ENCODE peak calls at places on chromosomes 7 and 10, in six cellular contexts. G, S, D, E, Q and H are unnamed samples.

GRCh38 chr10:124560377-124560776 is 98.8 kb downstream of the LHPP start:
- DNase-seq in G (no peak), S (peak), D (no peak), E (no peak), Q (peak), H (peak)

GRCh38 chr7:13050703-13051102 is 363.3 kb downstream of the ARL4A start:
- DNase-seq in G (peak), S (no peak), D (no peak), E (no peak), Q (peak), H (no peak)

GRCh38 chr10:52491246-52492000 is 177.3 kb downstream of the DKK1 start:
- DNase-seq in G (no peak), S (no peak), D (no peak), E (no peak), Q (peak), H (no peak)

GRCh38 chr7:73606801-73607691 is 17.3 kb downstream of the MLXIPL start:
- DNase-seq in G (peak), S (peak), D (peak), E (no peak), Q (peak), H (no peak)

GRCh38 chr7:72441791-72442190 is 29.7 kb upstream of the CALN1 start:
- DNase-seq in G (no peak), S (no peak), D (no peak), E (no peak), Q (no peak), H (no peak)

GRCh38 chr10:80465839-80466590 is 11.9 kb downstream of the TSPAN14 start:
- DNase-seq in G (no peak), S (no peak), D (no peak), E (no peak), Q (no peak), H (no peak)

GRCh38 chr10:88318803-88319202 is 264.3 kb downstream of the RNLS start:
- DNase-seq in G (peak), S (no peak), D (no peak), E (peak), Q (no peak), H (no peak)

GRCh38 chr10:76051007-76051936 is 619.8 kb downstream of the LRMDA start:
- DNase-seq in G (no peak), S (no peak), D (no peak), E (peak), Q (no peak), H (no peak)

GRCh38 chr10:128026620-128027281 is 99.5 kb downstream of the MKI67 start:
- DNase-seq in G (no peak), S (no peak), D (no peak), E (no peak), Q (no peak), H (no peak)

GRCh38 chr7:87218941-87219544 is 489 bp downstream of the TMEM243 start:
- DNase-seq in G (peak), S (peak), D (peak), E (no peak), Q (peak), H (peak)

GRCh38 chr10:97593423-97593822 is 3.9 kb downstream of the C10orf62 start:
- DNase-seq in G (no peak), S (peak), D (no peak), E (no peak), Q (peak), H (peak)

GRCh38 chr10:98402513-98402912 is 12.5 kb downstream of the PYROXD2 start:
- DNase-seq in G (no peak), S (no peak), D (no peak), E (no peak), Q (no peak), H (no peak)

GRCh38 chr7:73820013-73820412 is 10.8 kb upstream of the CLDN4 start:
- DNase-seq in G (no peak), S (no peak), D (no peak), E (no peak), Q (no peak), H (no peak)

GRCh38 chr7:34066968-34067367 is 161.6 kb downstream of the BMPER start:
- DNase-seq in G (no peak), S (no peak), D (no peak), E (no peak), Q (no peak), H (no peak)

GRCh38 chr10:59672150-59672875 is 37.3 kb downstream of the SLC16A9 start:
- DNase-seq in G (no peak), S (no peak), D (no peak), E (no peak), Q (no peak), H (no peak)

GRCh38 chr10:72259491-72260214 is 14.1 kb upstream of the DDIT4 start:
- DNase-seq in G (peak), S (no peak), D (no peak), E (no peak), Q (peak), H (no peak)

GRCh38 chr10:43221419-43222293 is 45.2 kb downstream of the RASGEF1A start:
- DNase-seq in G (no peak), S (no peak), D (peak), E (no peak), Q (no peak), H (no peak)

GRCh38 chr10:49194212-49194920 is 6.2 kb upstream of the TMEM273 start:
- DNase-seq in G (no peak), S (no peak), D (no peak), E (no peak), Q (no peak), H (no peak)

GRCh38 chr7:84190016-84190705 is 4.4 kb downstream of the SEMA3A start:
- DNase-seq in G (no peak), S (no peak), D (no peak), E (no peak), Q (peak), H (no peak)

GRCh38 chr7:97004237-97004930 is 969 bp upstream of the DLX6 start:
- DNase-seq in G (no peak), S (no peak), D (no peak), E (no peak), Q (no peak), H (no peak)

GRCh38 chr7:97006951-97007861 is 1.9 kb downstream of the DLX6 start:
- DNase-seq in G (no peak), S (no peak), D (no peak), E (no peak), Q (no peak), H (no peak)

GRCh38 chr7:97004931-97005763 is at the start of gene DLX6:
- DNase-seq in G (peak), S (no peak), D (peak), E (no peak), Q (peak), H (no peak)

GRCh38 chr7:97005764-97006145 is 402 bp downstream of the DLX6 start:
- DNase-seq in G (no peak), S (no peak), D (no peak), E (no peak), Q (no peak), H (no peak)

DNA sequence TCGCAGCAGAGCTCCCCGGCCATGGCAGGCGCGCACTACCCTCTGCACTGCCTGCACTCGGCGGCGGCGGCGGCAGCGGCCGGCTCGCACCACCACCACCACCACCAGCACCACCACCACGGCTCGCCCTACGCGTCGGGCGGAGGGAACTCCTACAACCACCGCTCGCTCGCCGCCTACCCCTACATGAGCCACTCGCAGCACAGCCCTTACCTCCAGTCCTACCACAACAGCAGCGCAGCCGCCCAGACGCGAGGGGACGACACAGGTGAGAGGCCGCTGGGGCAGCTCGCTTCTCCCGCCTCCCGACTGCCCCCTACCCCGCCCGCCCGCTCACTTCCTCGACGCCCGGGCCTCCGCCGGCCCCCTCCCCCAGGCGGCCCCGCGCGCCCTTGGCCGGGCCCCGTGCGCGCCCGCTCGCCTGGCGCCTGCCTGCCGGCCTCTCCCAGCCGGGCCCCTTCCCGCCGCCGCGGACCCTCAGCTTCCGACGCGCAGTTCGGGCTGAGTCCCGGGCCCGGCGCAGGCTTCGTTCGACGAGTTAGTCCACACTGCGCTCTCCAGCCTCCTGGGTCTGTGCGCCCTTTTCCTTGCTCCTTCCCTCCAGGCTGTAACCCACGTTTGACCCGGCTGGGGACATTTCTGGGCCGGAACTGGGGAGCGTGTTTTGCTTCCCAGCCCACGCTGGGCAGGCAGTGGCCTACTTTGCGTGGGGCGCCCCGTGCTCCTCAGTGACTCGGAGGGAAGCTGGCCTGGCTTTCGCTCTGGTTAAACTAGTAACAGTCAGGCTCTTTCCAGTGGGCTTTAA is 995 bp downstream of the DLX6 start:
- DNase-seq in G (peak), S (no peak), D (no peak), E (no peak), Q (peak), H (no peak)
- H3K4me3 ChIP-seq in G (peak), S (peak), D (no peak), E (no peak), Q (peak), H (no peak)

GRCh38 chr7:90749774-90750173 is 153.7 kb downstream of the CDK14 start:
- DNase-seq in G (peak), S (no peak), D (no peak), E (no peak), Q (peak), H (no peak)
- TF ChIP-seq CTCF in G (no peak), S (no peak), D (no peak), E (peak), Q (peak), H (no peak)

GRCh38 chr10:17201165-17202013 is at the start of gene TRDMT1:
- DNase-seq in G (peak), S (peak), D (peak), E (peak), Q (peak), H (peak)
- TF ChIP-seq POLR2A in G (peak), S (peak), D (peak), E (peak), Q (peak), H (no peak)

DNA sequence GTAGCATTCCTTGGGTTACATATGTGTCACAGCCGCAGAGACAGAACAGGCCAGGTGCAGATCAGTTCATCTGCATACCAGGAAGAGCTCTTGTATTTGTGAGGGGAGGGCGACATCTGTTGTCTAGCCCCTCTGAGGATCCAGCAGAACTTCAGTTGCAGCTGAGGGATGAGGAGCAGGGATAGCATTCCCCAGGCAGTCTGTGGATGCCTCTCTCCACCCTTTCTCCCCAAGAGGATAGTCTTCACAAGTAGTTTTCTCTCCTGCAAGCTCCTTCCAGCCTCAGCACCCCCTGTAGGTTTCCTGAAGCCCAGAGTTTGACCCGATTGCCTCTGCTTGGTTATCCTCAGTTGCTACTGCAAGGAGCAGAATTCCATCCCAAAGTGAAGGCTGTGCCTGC is 2.6 kb downstream of the SCD start:
- DNase-seq in G (no peak), S (no peak), D (no peak), E (no peak), Q (no peak), H (no peak)
- H3K4me3 ChIP-seq in G (peak), S (no peak), D (no peak), E (no peak), Q (no peak), H (no peak)

DNA sequence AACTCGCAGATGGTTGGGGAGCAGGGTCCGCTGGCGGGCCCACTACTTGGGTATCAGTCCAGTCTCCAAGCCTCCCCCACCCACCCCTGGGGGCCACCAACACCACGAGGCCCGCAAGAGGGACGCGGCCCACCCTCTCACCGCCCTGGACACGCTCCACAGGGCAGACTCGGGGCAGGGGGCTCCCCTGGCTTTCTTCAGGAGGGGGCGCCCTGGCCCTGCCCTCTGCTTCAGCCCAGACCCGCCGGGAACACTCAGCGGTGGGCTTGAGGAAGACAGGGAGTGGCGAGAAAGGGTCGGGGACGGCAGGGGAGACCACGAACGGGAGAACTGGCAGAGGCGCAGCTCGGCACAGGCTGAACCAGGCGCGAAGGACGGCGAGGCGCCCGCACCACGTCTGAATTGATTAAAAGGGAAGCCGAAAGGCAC is 1.6 kb downstream of the IGF2BP3 start:
- DNase-seq in G (no peak), S (no peak), D (no peak), E (no peak), Q (no peak), H (no peak)
- TF ChIP-seq CTCF in G (no peak), S (no peak), D (no peak), E (no peak), Q (no peak), H (no peak)

GRCh38 chr10:68732651-68733050 is 11.6 kb downstream of the CCAR1 start:
- DNase-seq in G (no peak), S (no peak), D (no peak), E (no peak), Q (no peak), H (no peak)

GRCh38 chr10:68735119-68735518 is 14.1 kb downstream of the CCAR1 start:
- DNase-seq in G (no peak), S (no peak), D (no peak), E (no peak), Q (no peak), H (no peak)

DNA sequence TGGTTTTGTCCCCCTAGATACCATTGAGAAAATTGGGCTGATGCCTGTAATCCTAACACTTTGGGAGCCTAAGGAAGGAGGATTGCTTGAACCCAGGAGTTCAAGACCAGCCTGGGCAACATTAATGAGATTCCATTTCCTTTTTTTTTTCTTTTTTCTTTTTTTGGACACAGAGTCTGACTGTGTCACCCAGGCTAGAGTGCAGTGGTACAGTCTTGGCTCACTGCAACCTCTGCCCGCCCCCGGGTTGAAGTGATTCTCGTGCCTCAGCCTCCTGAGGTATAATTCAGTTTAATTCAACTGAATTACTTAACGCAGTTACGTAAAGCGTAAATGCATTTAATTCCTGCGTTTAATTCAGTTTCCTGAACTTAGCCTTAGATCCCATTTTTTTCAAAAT is 13.3 kb downstream of the CCAR1 start:
- DNase-seq in G (no peak), S (no peak), D (no peak), E (no peak), Q (no peak), H (no peak)
- TF ChIP-seq POLR2A in G (no peak), S (no peak), D (no peak), E (no peak), Q (no peak), H (no peak)

GRCh38 chr7:43647314-43647691 is 64.4 kb downstream of the STK17A start:
- DNase-seq in G (no peak), S (no peak), D (no peak), E (no peak), Q (peak), H (no peak)
- H3K4me3 ChIP-seq in G (no peak), S (no peak), D (no peak), E (no peak), Q (peak), H (no peak)

DNA sequence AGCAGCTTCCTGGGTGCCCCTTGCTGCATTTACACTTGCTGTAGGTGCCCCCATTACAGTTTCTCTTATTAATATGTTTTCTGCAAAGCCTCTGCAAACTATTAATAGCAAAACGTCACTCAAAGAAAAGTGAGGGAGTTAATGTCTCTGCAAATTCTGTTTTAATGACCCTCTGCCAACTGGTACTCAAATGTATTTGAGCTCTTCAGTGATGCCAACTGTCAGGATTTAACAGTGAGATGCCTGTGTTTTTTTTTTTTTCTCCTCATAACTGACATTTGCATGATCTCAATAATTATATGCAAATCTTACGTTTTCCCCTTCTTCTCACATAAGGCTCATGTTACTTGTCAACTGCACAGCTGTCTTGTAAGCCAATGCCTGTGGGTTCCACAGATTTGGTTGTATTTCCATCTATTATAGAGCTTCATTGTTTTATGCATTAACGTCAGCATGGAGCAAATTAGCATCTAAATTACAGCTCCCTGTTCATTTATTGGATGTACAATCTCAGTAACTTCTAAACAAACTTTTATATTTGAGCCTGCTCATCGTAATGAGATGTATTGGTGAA is 38.3 kb downstream of the PPP1R3A start:
- DNase-seq in G (no peak), S (no peak), D (no peak), E (no peak), Q (no peak), H (no peak)
- TF ChIP-seq CTCF in G (no peak), S (no peak), D (no peak), E (no peak), Q (no peak), H (no peak)

GRCh38 chr7:23107781-23108180 is 2.2 kb downstream of the KLHL7 start:
- DNase-seq in G (no peak), S (no peak), D (no peak), E (no peak), Q (no peak), H (no peak)

GRCh38 chr7:23106491-23106800 is 861 bp downstream of the KLHL7 start:
- DNase-seq in G (no peak), S (peak), D (no peak), E (no peak), Q (no peak), H (no peak)

GRCh38 chr7:23105086-23105643 is 420 bp upstream of the KLHL7 start:
- DNase-seq in G (no peak), S (peak), D (no peak), E (no peak), Q (no peak), H (no peak)

GRCh38 chr7:23106801-23107713 is 1.5 kb downstream of the KLHL7 start:
- DNase-seq in G (no peak), S (no peak), D (no peak), E (no peak), Q (peak), H (no peak)

GRCh38 chr7:23105644-23106490 is at the start of gene KLHL7:
- DNase-seq in G (peak), S (peak), D (peak), E (peak), Q (peak), H (peak)
- TF ChIP-seq POLR2A in G (peak), S (peak), D (peak), E (peak), Q (peak), H (peak)

DNA sequence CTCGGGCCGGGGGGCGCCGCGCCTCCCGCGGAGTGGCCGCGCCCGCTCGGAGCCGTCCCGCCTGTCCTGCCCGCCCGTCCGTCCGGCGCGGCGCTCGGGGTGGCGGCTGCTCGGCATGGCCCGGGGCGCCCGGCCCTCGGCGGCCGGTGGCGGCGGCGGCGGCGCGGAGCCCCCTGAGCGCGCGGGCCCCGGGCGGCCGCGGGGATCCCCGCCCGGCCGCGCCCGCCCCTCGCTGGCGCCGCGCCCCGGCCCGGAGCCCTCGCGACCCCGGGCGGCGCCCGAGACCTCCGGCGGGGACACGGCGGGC is 373 bp downstream of the SDK1 start:
- DNase-seq in G (no peak), S (no peak), D (no peak), E (no peak), Q (no peak), H (no peak)
- H3K4me3 ChIP-seq in G (peak), S (peak), D (no peak), E (no peak), Q (peak), H (no peak)